ENCODE peak calls at places on chromosome 1, in four cellular contexts. One of them, this sample, is unnamed.

GRCh38 chr1:116376734-116377096 is 3.7 kb downstream of the ATP1A1 start:
- DNase-seq in lower lobe of right lung: no peak
- DNase-seq in MM.1S: no peak
- DNase-seq in left ventricle myocardium inferior: no peak
- DNase-seq in this sample: no peak

GRCh38 chr1:232877361-232877991 is 72.3 kb downstream of the MAP10 start:
- DNase-seq in left ventricle myocardium inferior: no peak
- DNase-seq in MM.1S: no peak
- DNase-seq in lower lobe of right lung: no peak
- DNase-seq in this sample: no peak

GRCh38 chr1:164440222-164440621 is 118.8 kb upstream of the PBX1 start:
- DNase-seq in lower lobe of right lung: no peak
- DNase-seq in left ventricle myocardium inferior: peak
- DNase-seq in MM.1S: peak
- DNase-seq in this sample: no peak

GRCh38 chr1:198599749-198600148 is 39.1 kb upstream of the PTPRC start:
- DNase-seq in lower lobe of right lung: no peak
- DNase-seq in left ventricle myocardium inferior: no peak
- DNase-seq in MM.1S: no peak
- DNase-seq in this sample: no peak

GRCh38 chr1:59128239-59128736 is 168.6 kb upstream of the FGGY start:
- DNase-seq in MM.1S: no peak
- DNase-seq in lower lobe of right lung: no peak
- DNase-seq in left ventricle myocardium inferior: no peak
- DNase-seq in this sample: no peak

GRCh38 chr1:234535763-234536515 is 57.0 kb upstream of the TARBP1 start:
- DNase-seq in MM.1S: no peak
- DNase-seq in left ventricle myocardium inferior: peak
- DNase-seq in lower lobe of right lung: peak
- DNase-seq in this sample: no peak

GRCh38 chr1:14929547-14930223 is 223.9 kb upstream of the TMEM51 start:
- DNase-seq in left ventricle myocardium inferior: no peak
- DNase-seq in lower lobe of right lung: no peak
- DNase-seq in MM.1S: no peak
- DNase-seq in this sample: no peak

GRCh38 chr1:7218210-7218832 is 433.1 kb downstream of the CAMTA1 start:
- DNase-seq in left ventricle myocardium inferior: no peak
- DNase-seq in MM.1S: peak
- DNase-seq in lower lobe of right lung: no peak
- DNase-seq in this sample: no peak

GRCh38 chr1:204152310-204153044 is 633 bp upstream of the ETNK2 start:
- DNase-seq in left ventricle myocardium inferior: no peak
- DNase-seq in lower lobe of right lung: peak
- DNase-seq in MM.1S: no peak
- DNase-seq in this sample: peak

GRCh38 chr1:32286763-32287162 is 5.1 kb upstream of the HDAC1 start:
- DNase-seq in left ventricle myocardium inferior: no peak
- DNase-seq in lower lobe of right lung: no peak
- DNase-seq in MM.1S: no peak
- DNase-seq in this sample: no peak
- H3K27ac ChIP-seq in left ventricle myocardium inferior: no peak
- H3K27ac ChIP-seq in lower lobe of right lung: no peak
- H3K27ac ChIP-seq in MM.1S: no peak
- H3K27ac ChIP-seq in this sample: no peak

GRCh38 chr1:169550294-169550693 is 36.0 kb downstream of the F5 start:
- DNase-seq in left ventricle myocardium inferior: no peak
- DNase-seq in lower lobe of right lung: no peak
- DNase-seq in MM.1S: peak
- DNase-seq in this sample: no peak
- TF ChIP-seq CTCF in left ventricle myocardium inferior: peak
- TF ChIP-seq CTCF in lower lobe of right lung: peak
- TF ChIP-seq CTCF in MM.1S: peak
- TF ChIP-seq CTCF in this sample: peak

DNA sequence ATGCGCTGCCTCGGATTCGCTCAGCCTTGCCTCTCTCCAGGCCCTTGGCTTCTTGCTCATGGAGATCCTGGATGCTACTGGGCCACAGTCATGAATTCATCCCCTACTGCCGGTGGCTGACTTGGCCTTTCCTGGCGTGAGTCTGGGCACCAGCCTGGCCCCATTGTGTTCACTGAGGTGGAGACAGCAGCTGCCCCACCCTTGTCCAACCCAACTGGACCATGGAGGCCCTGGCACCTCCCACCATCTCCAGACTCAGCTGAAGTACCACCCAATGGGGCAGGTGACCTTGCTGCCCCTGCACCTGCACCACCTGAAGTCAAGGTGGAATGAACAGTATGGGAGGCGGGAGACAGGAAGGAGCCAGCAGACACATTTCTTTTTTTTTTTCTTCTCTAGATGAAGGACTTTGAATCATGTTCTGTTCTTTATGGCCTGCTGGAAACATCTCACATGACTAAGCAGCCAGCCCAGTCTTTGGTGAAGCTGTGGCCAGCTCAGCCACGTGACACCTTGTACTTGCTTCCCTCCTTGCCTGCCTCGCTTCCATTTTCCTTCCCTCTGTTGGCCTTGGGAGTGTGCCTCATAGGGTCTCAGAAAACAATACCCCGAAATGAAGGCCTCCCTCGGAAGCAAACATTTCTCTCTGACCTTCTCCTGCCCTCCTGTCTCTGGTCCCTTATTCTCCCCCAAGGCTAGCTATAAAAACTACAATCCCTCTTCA is 3.8 kb upstream of the SLC30A2 start:
- DNase-seq in left ventricle myocardium inferior: no peak
- DNase-seq in lower lobe of right lung: no peak
- DNase-seq in MM.1S: no peak
- DNase-seq in this sample: no peak
- H3K4me3 ChIP-seq in left ventricle myocardium inferior: no peak
- H3K4me3 ChIP-seq in lower lobe of right lung: no peak
- H3K4me3 ChIP-seq in MM.1S: no peak
- H3K4me3 ChIP-seq in this sample: no peak

DNA sequence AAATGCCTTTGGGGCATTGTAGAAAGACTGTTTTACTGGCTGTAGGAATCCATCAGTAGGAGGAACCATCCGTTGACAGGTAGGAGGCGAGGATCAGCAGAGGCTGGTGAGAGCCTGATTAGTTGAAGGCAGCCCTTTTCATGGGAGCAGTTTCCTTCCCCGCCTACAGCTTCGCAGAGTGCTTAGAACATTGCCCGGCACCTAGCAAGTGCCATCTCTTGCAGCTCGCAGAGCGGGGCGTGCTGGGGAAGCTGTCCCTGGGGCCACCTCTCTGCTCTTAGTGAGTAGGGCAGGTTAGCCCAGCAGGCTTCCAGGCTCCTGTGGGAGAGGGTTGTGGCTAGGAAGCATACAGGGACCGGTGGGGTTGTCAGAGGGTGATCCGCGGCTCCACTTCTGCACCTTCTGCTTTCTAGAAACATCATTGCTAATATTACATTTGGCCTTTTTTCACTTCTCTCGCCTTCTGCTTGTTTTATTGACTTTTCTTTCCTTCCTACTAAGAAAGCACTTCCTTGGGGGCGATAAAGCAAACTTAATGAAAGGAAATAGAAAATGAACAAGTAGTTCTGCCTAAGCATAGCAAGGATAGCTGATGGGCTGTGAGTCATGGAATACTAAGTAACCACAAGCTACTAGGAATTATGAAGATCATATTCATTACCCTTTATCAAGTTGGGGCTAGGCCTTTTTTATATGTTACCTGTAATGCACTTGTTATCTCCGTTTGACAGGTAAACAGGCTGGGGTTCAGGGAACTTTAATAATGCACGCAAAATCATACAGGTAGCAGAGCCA is 176.7 kb downstream of the GALNT2 start:
- DNase-seq in left ventricle myocardium inferior: no peak
- DNase-seq in lower lobe of right lung: no peak
- DNase-seq in MM.1S: no peak
- DNase-seq in this sample: no peak
- H3K27ac ChIP-seq in left ventricle myocardium inferior: no peak
- H3K27ac ChIP-seq in lower lobe of right lung: no peak
- H3K27ac ChIP-seq in MM.1S: no peak
- H3K27ac ChIP-seq in this sample: no peak

This sample was measured in right lobe of liver.